ENCODE peak calls at places on chromosome 17, in four cellular contexts. C, L, T and F are unnamed samples.

GRCh38 chr17:40510328-40510648 is 8.9 kb upstream of the TNS4 start:
- DNase-seq in C (no peak), L (peak), T (peak), F (peak)

GRCh38 chr17:16255481-16255901 is 38.5 kb downstream of the PIGL start:
- DNase-seq in C (peak), L (peak), T (no peak), F (peak)

GRCh38 chr17:40415390-40415789 is 2.3 kb downstream of the TOP2A start:
- DNase-seq in C (peak), L (peak), T (peak), F (peak)

GRCh38 chr17:65415991-65416390 is 145.5 kb downstream of the AXIN2 start:
- DNase-seq in C (no peak), L (no peak), T (no peak), F (no peak)

GRCh38 chr17:1919206-1919605 is 89.4 kb downstream of the RPA1 start:
- DNase-seq in C (no peak), L (no peak), T (no peak), F (no peak)

GRCh38 chr17:50149425-50150353 is 788 bp downstream of the PPP1R9B start:
- DNase-seq in C (peak), L (no peak), T (peak), F (peak)

GRCh38 chr17:43003542-43004172 is 2.9 kb upstream of the IFI35 start:
- DNase-seq in C (no peak), L (peak), T (peak), F (peak)

GRCh38 chr17:10729334-10730193 is at the start of gene TMEM220:
- DNase-seq in C (peak), L (peak), T (peak), F (peak)

GRCh38 chr17:81118308-81119221 is 46.7 kb upstream of the PVALEF start:
- DNase-seq in C (no peak), L (no peak), T (peak), F (no peak)

GRCh38 chr17:39200957-39201510 is 951 bp downstream of the RPL19 start:
- DNase-seq in C (no peak), L (no peak), T (no peak), F (no peak)

GRCh38 chr17:80770881-80771611 is 220.6 kb upstream of the CHMP6 start:
- DNase-seq in C (no peak), L (no peak), T (no peak), F (no peak)

GRCh38 chr17:50123649-50124349 is 6.2 kb downstream of the SAMD14 start:
- DNase-seq in C (no peak), L (no peak), T (no peak), F (no peak)

DNA sequence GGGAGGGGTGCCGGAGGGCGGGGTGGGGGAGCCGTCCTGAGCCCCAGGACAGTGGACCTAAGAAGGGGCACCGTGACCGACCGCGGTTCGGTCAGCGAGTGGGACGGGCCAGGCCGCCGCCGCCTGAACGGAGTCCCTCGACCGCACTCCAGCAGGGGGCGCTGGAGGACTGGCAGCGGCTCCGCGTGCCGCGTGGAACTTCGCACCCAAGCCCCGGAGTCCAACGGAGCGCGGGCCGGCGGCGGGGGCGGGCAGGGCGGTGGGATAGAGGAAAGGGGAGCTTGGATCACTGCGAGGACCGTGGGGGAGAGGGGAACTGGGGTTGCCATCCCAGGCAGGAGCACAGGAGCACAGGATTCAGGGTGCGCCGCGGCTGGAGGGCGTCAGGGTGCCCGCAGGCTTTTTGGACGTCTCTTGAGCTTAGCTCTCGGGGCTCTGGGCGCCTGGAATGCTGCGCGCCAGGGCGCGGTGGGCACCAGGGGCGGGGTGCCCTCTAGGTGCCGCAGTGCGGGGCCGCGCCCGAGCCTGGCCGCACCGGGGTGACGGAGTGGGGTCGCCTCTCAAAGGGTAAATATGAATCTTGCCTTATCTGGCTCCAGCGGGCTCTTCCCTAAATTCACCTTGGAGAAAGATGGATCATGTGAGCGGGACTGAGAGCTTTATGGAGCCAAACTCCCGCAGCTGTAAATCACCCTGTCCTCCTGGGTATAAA is 379 bp upstream of the OTOP2 start:
- DNase-seq in C (peak), L (no peak), T (no peak), F (peak)
- H3K4me3 ChIP-seq in C (peak), L (peak), T (peak), F (no peak)

GRCh38 chr17:8803531-8804416 is 4.6 kb upstream of the MFSD6L start:
- DNase-seq in C (no peak), L (peak), T (no peak), F (no peak)

GRCh38 chr17:8801135-8801840 is 2.1 kb upstream of the MFSD6L start:
- DNase-seq in C (no peak), L (no peak), T (no peak), F (no peak)

GRCh38 chr17:8806206-8807069 is 7.3 kb upstream of the MFSD6L start:
- DNase-seq in C (no peak), L (no peak), T (no peak), F (no peak)

DNA sequence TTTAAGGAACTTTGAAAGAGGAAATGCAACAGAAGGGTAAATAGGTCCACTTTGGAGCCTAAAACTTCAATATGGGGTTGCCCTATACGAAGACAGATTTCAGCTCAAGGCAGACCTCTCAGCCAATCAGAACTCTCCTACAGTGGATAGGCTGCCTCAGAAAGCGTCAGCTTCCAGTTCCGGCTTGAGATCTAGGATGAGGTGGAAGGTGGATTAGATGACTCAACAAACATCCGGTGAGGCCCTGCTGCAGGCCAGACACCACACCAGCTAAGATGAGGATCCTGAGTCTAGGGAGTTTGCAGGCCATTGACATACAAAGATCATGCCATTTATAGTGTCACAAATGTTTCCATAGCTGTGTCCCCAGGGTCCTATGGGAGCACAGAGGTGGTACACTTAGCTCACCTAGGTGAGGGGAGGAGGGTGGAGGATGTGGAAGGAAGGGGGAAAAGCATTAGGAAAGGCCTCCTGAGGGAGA is 7.9 kb upstream of the MFSD6L start:
- DNase-seq in C (no peak), L (no peak), T (peak), F (no peak)
- H3K4me3 ChIP-seq in C (no peak), L (no peak), T (no peak), F (no peak)

GRCh38 chr17:62093188-62094155 is 28.4 kb upstream of the MED13 start:
- DNase-seq in C (peak), L (peak), T (peak), F (peak)
- H3K4me3 ChIP-seq in C (no peak), L (no peak), T (no peak), F (no peak)

GRCh38 chr17:12865769-12866168 is 76.5 kb downstream of the ARHGAP44 start:
- DNase-seq in C (no peak), L (no peak), T (no peak), F (no peak)

GRCh38 chr17:12867726-12868125 is 78.4 kb downstream of the ARHGAP44 start:
- DNase-seq in C (no peak), L (no peak), T (no peak), F (no peak)

GRCh38 chr17:12866244-12866643 is 76.9 kb downstream of the ARHGAP44 start:
- DNase-seq in C (no peak), L (no peak), T (no peak), F (no peak)
- H3K4me3 ChIP-seq in C (no peak), L (no peak), T (no peak), F (no peak)

GRCh38 chr17:36550491-36551417 is 6.0 kb downstream of the GGNBP2 start:
- DNase-seq in C (no peak), L (no peak), T (no peak), F (no peak)

GRCh38 chr17:36545465-36546417 is 1.0 kb downstream of the GGNBP2 start:
- DNase-seq in C (peak), L (peak), T (peak), F (peak)

GRCh38 chr17:36546418-36547093 is 1.8 kb downstream of the GGNBP2 start:
- DNase-seq in C (no peak), L (no peak), T (peak), F (no peak)

GRCh38 chr17:36545093-36545464 is 360 bp downstream of the GGNBP2 start:
- DNase-seq in C (no peak), L (no peak), T (no peak), F (no peak)

GRCh38 chr17:36547776-36548175 is 3.1 kb downstream of the GGNBP2 start:
- DNase-seq in C (no peak), L (no peak), T (no peak), F (no peak)
- H3K4me3 ChIP-seq in C (peak), L (peak), T (no peak), F (peak)